ENCODE peak calls at places on chromosomes 11 and 22, in ten cellular contexts. M is lung, R is cardiac fibroblast, K is astrocyte, C is RWPE1, H is chondrocyte, X is glutamatergic neuron, W is left ventricle myocardium inferior, A is B cell, Y is colonic mucosa. J is an unnamed sample.
A peak's percentile ranks its signal among the peaks of the same experiment; 100 is the strongest.

GRCh38 chr22:33896801-33897620 is 23.3 kb downstream of the LARGE1 start:
- DNase-seq in M (no peak), R (no peak), K (no peak), C (no peak), H (no peak), X (no peak), W (no peak), A (no peak), Y (no peak), J (no peak)

GRCh38 chr11:46055371-46055770 is 65.9 kb downstream of the PHF21A start:
- DNase-seq in M (no peak), R (peak; percentile 21), K (peak; percentile 71), C (no peak), H (no peak), X (no peak), W (no peak), A (no peak), Y (no peak), J (peak; percentile 59)

GRCh38 chr11:46917109-46918086 is 952 bp downstream of the LRP4 start:
- DNase-seq in M (no peak), R (no peak), K (no peak), C (no peak), H (no peak), X (no peak), W (no peak), A (no peak), Y (peak; percentile 63), J (no peak)

GRCh38 chr11:26063915-26064314 is 268.0 kb upstream of the ANO3 start:
- DNase-seq in M (no peak), R (no peak), K (no peak), C (no peak), H (no peak), X (no peak), W (no peak), A (no peak), Y (no peak), J (no peak)

GRCh38 chr11:118398797-118399564 is 2.4 kb upstream of the ATP5MG start:
- DNase-seq in M (no peak), R (peak; percentile 31), K (no peak), C (no peak), H (no peak), X (no peak), W (no peak), A (no peak), Y (no peak), J (no peak)

GRCh38 chr11:85407648-85408047 is 219.5 kb downstream of the DLG2 start:
- DNase-seq in M (no peak), R (no peak), K (no peak), C (no peak), H (no peak), X (no peak), W (no peak), A (no peak), Y (no peak), J (no peak)

GRCh38 chr11:78200553-78200952 is 11.8 kb downstream of the USP35 start:
- DNase-seq in M (no peak), R (no peak), K (no peak), C (no peak), H (no peak), X (no peak), W (no peak), A (no peak), Y (no peak), J (no peak)

GRCh38 chr11:128772814-128773213 is 78.9 kb downstream of the FLI1 start:
- DNase-seq in M (peak; percentile 80), R (no peak), K (no peak), C (no peak), H (no peak), X (no peak), W (peak; percentile 59), A (peak; percentile 83), Y (peak; percentile 49), J (no peak)

DNA sequence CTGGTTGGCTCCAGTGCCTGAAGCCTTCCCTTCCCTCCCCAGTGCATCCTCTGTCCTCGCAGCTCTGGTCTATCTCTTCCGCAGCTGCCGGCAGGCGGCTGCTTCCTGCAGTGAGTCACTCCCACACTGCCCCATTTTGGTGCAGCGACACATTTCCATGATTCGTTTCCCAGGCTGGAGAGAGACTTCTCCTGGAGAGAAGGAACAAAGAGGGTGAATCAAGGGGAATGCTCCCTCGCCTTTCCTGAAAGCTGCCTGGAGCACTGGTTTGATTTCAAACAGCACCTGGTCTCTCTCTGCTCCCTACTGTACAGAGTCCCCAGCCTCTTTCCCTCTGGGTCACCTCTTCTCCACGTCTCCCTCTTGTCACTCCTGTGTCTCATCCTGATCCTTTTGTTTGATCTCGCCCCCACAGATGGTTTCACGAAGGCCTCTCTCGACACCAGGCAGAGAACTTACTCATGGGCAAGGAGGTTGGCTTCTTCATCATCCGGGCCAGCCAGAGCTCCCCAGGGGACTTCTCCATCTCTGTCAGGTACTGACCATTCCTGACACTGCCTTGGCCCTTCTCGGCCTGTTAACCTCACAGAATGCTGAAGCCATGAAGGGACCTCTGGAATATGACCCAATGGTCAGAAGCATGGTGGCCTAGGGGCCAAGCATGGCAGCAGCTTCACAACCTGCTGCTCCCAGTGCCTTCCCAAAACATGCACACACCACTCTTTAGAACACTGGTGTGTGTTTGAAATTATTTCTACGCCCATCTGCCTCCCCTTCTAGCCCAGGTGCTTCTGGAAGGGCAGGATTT is at the start of gene TMA7B:
- DNase-seq in M (no peak), R (peak; percentile 57), K (peak; percentile 63), C (peak; percentile 20), H (no peak), X (no peak), W (no peak), A (no peak), Y (no peak), J (peak; percentile 58)
- TF ChIP-seq CTCF in M (no peak), R (peak; percentile 38), K (no peak), C (no peak), H (peak; percentile 66), X (no peak), W (peak; percentile 36), A (no peak), Y (no peak), J (peak; percentile 59)

GRCh38 chr11:11022126-11022730 is 164.4 kb upstream of the ZBED5 start:
- DNase-seq in M (no peak), R (peak; percentile 51), K (no peak), C (peak; percentile 44), H (no peak), X (no peak), W (no peak), A (no peak), Y (peak; percentile 26), J (no peak)
- TF ChIP-seq CTCF in M (peak; percentile 11), R (no peak), K (peak; percentile 44), C (peak; percentile 42), H (peak; percentile 84), X (peak; percentile 58), W (peak; percentile 65), A (peak; percentile 77), Y (peak; percentile 21), J (peak; percentile 79)

GRCh38 chr11:74684661-74685060 is 46.6 kb downstream of the CHRDL2 start:
- DNase-seq in M (no peak), R (no peak), K (no peak), C (no peak), H (no peak), X (no peak), W (no peak), A (no peak), Y (no peak), J (no peak)

GRCh38 chr11:74687237-74688005 is 43.8 kb downstream of the CHRDL2 start:
- DNase-seq in M (no peak), R (peak; percentile 54), K (peak; percentile 49), C (no peak), H (no peak), X (no peak), W (no peak), A (no peak), Y (no peak), J (peak; percentile 16)

GRCh38 chr11:74685338-74685737 is 45.9 kb downstream of the CHRDL2 start:
- DNase-seq in M (no peak), R (no peak), K (no peak), C (no peak), H (no peak), X (no peak), W (no peak), A (no peak), Y (no peak), J (no peak)

GRCh38 chr11:74685905-74686304 is 45.3 kb downstream of the CHRDL2 start:
- DNase-seq in M (no peak), R (no peak), K (no peak), C (no peak), H (no peak), X (no peak), W (no peak), A (no peak), Y (no peak), J (no peak)

GRCh38 chr11:74686792-74687191 is 44.4 kb downstream of the CHRDL2 start:
- DNase-seq in M (no peak), R (peak; percentile 63), K (peak; percentile 66), C (no peak), H (no peak), X (no peak), W (no peak), A (no peak), Y (no peak), J (peak; percentile 70)
- TF ChIP-seq CTCF in M (no peak), R (peak; percentile 28), K (peak; percentile 11), C (no peak), H (no peak), X (no peak), W (no peak), A (no peak), Y (no peak), J (peak; percentile 34)

GRCh38 chr11:73217131-73217809 is 811 bp upstream of the P2RY2 start:
- DNase-seq in M (no peak), R (no peak), K (no peak), C (no peak), H (peak; percentile 81), X (no peak), W (no peak), A (no peak), Y (no peak), J (no peak)

GRCh38 chr11:73219396-73220285 is 1.6 kb downstream of the P2RY2 start:
- DNase-seq in M (no peak), R (no peak), K (no peak), C (no peak), H (peak; percentile 57), X (no peak), W (no peak), A (no peak), Y (no peak), J (no peak)

GRCh38 chr11:73218830-73219215 is 742 bp downstream of the P2RY2 start:
- DNase-seq in M (no peak), R (no peak), K (no peak), C (no peak), H (peak; percentile 65), X (no peak), W (no peak), A (no peak), Y (no peak), J (no peak)

GRCh38 chr11:73217810-73218105 is 323 bp upstream of the P2RY2 start:
- DNase-seq in M (no peak), R (no peak), K (no peak), C (no peak), H (no peak), X (no peak), W (no peak), A (no peak), Y (no peak), J (no peak)

DNA sequence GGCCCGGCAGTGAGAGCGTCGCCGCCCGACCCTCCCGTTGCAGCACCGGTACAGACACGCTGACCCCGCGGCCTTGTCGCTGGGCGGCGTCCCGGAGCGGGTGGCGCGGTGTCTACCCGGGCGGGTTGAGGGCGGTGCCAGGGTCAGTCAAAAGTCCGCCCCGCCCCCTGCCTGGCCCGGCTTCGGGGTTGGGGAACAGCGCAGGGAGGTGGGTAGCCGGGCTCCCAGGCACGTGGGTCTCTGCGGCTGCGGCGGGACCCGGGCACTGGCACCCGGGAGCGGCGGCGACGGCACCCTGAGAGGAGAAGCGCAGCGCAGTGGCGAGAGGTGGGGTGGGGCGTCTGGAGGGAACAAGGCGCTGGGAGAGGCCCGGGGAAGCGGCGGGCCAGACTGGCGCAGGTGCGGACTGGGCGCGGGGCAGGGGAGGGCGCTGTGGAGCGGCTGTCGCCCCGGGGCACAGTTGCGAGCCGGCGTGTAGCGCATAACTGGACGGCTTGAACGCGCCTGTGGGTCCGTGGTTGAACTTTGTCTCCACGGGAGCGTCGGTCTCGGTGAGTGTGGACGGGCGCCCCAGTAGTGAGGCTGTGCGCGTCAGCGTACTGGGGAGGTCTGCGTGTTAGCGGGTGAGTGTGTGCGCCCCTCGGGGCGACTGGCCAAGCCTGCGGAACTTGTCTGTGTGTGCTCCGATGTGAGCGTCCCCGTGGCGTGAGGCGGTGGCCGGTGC is at the start of gene P2RY2:
- DNase-seq in M (peak; percentile 88), R (peak; percentile 27), K (peak; percentile 10), C (peak; percentile 68), H (peak; percentile 85), X (peak; percentile 78), W (peak; percentile 88), A (no peak), Y (peak; percentile 93), J (no peak)
- TF ChIP-seq CTCF in M (peak; percentile 25), R (peak; percentile 34), K (peak; percentile 9), C (peak; percentile 58), H (peak; percentile 78), X (peak; percentile 37), W (peak; percentile 68), A (peak; percentile 66), Y (peak; percentile 67), J (peak; percentile 64)

J was measured in HFFc6.